ENCODE peak calls at places on chromosomes 16 and 17, in eight cellular contexts. One of them, this sample, is unnamed.
A peak's percentile ranks its signal among the peaks of the same experiment; 100 is the strongest.

GRCh38 chr17:2695961-2696760 is 15.4 kb downstream of the CLUH start:
- DNase-seq in heart left ventricle: peak; percentile 23
- DNase-seq in HCT116: no peak
- DNase-seq in spleen: peak; percentile 74
- DNase-seq in ovary: no peak
- DNase-seq in IMR-90: no peak
- DNase-seq in testis: peak; percentile 12
- DNase-seq in breast epithelium: no peak
- DNase-seq in this sample: peak; percentile 3

GRCh38 chr16:88534731-88535141 is 35.5 kb upstream of the ZC3H18 start:
- DNase-seq in heart left ventricle: peak; percentile 75
- DNase-seq in HCT116: peak; percentile 24
- DNase-seq in spleen: peak; percentile 90
- DNase-seq in ovary: peak; percentile 39
- DNase-seq in IMR-90: peak; percentile 29
- DNase-seq in testis: no peak
- DNase-seq in breast epithelium: no peak
- DNase-seq in this sample: peak; percentile 65

GRCh38 chr16:17104654-17105053 is 366.1 kb downstream of the XYLT1 start:
- DNase-seq in heart left ventricle: no peak
- DNase-seq in HCT116: no peak
- DNase-seq in spleen: no peak
- DNase-seq in ovary: no peak
- DNase-seq in IMR-90: no peak
- DNase-seq in testis: no peak
- DNase-seq in breast epithelium: no peak
- DNase-seq in this sample: no peak

GRCh38 chr17:18129041-18129502 is 20.5 kb downstream of the MYO15A start:
- DNase-seq in heart left ventricle: no peak
- DNase-seq in HCT116: no peak
- DNase-seq in spleen: no peak
- DNase-seq in ovary: no peak
- DNase-seq in IMR-90: peak; percentile 68
- DNase-seq in testis: peak; percentile 73
- DNase-seq in breast epithelium: peak; percentile 42
- DNase-seq in this sample: no peak

GRCh38 chr17:57913576-57914273 is 41.5 kb downstream of the CUEDC1 start:
- DNase-seq in heart left ventricle: no peak
- DNase-seq in HCT116: no peak
- DNase-seq in spleen: no peak
- DNase-seq in ovary: no peak
- DNase-seq in IMR-90: no peak
- DNase-seq in testis: no peak
- DNase-seq in breast epithelium: no peak
- DNase-seq in this sample: no peak

GRCh38 chr16:2512920-2513404 is 790 bp upstream of the ATP6V0C start:
- DNase-seq in heart left ventricle: no peak
- DNase-seq in HCT116: no peak
- DNase-seq in spleen: peak; percentile 86
- DNase-seq in ovary: no peak
- DNase-seq in IMR-90: no peak
- DNase-seq in testis: no peak
- DNase-seq in breast epithelium: no peak
- DNase-seq in this sample: no peak

GRCh38 chr17:63189930-63190329 is 223.9 kb downstream of the TANC2 start:
- DNase-seq in heart left ventricle: no peak
- DNase-seq in HCT116: no peak
- DNase-seq in spleen: no peak
- DNase-seq in ovary: no peak
- DNase-seq in IMR-90: no peak
- DNase-seq in testis: no peak
- DNase-seq in breast epithelium: no peak
- DNase-seq in this sample: no peak

GRCh38 chr17:39271546-39271945 is 45.8 kb upstream of the STAC2 start:
- DNase-seq in heart left ventricle: no peak
- DNase-seq in HCT116: no peak
- DNase-seq in spleen: no peak
- DNase-seq in ovary: no peak
- DNase-seq in IMR-90: peak; percentile 52
- DNase-seq in testis: peak; percentile 9
- DNase-seq in breast epithelium: no peak
- DNase-seq in this sample: no peak

GRCh38 chr17:31534223-31534888 is 142.9 kb downstream of the RAB11FIP4 start:
- DNase-seq in heart left ventricle: no peak
- DNase-seq in HCT116: no peak
- DNase-seq in spleen: peak; percentile 11
- DNase-seq in ovary: peak; percentile 60
- DNase-seq in IMR-90: peak; percentile 22
- DNase-seq in testis: no peak
- DNase-seq in breast epithelium: no peak
- DNase-seq in this sample: no peak

GRCh38 chr17:76912585-76912984 is 44.4 kb downstream of the MGAT5B start:
- DNase-seq in heart left ventricle: no peak
- DNase-seq in HCT116: no peak
- DNase-seq in spleen: no peak
- DNase-seq in ovary: no peak
- DNase-seq in IMR-90: no peak
- DNase-seq in testis: no peak
- DNase-seq in breast epithelium: no peak
- DNase-seq in this sample: no peak

GRCh38 chr17:29760279-29760721 is 137.6 kb upstream of the CORO6 start:
- DNase-seq in heart left ventricle: no peak
- DNase-seq in HCT116: no peak
- DNase-seq in spleen: no peak
- DNase-seq in ovary: no peak
- DNase-seq in IMR-90: peak; percentile 39
- DNase-seq in testis: no peak
- DNase-seq in breast epithelium: no peak
- DNase-seq in this sample: peak; percentile 29

GRCh38 chr16:9713151-9713550 is 469.1 kb downstream of the GRIN2A start:
- DNase-seq in heart left ventricle: no peak
- DNase-seq in HCT116: no peak
- DNase-seq in spleen: no peak
- DNase-seq in ovary: no peak
- DNase-seq in IMR-90: no peak
- DNase-seq in testis: no peak
- DNase-seq in breast epithelium: no peak
- DNase-seq in this sample: no peak

GRCh38 chr16:78727536-78727935 is 628.1 kb downstream of the WWOX start:
- DNase-seq in heart left ventricle: no peak
- DNase-seq in HCT116: no peak
- DNase-seq in spleen: no peak
- DNase-seq in ovary: no peak
- DNase-seq in IMR-90: no peak
- DNase-seq in testis: no peak
- DNase-seq in breast epithelium: no peak
- DNase-seq in this sample: no peak

GRCh38 chr17:2186937-2187336 is 116.6 kb downstream of the SMG6 start:
- DNase-seq in heart left ventricle: no peak
- DNase-seq in HCT116: no peak
- DNase-seq in spleen: no peak
- DNase-seq in ovary: no peak
- DNase-seq in IMR-90: no peak
- DNase-seq in testis: no peak
- DNase-seq in breast epithelium: no peak
- DNase-seq in this sample: no peak

GRCh38 chr17:15119928-15120327 is 145.2 kb downstream of the PMP22 start:
- DNase-seq in heart left ventricle: no peak
- DNase-seq in HCT116: no peak
- DNase-seq in spleen: no peak
- DNase-seq in ovary: no peak
- DNase-seq in IMR-90: no peak
- DNase-seq in testis: no peak
- DNase-seq in breast epithelium: no peak
- DNase-seq in this sample: no peak

GRCh38 chr17:13114601-13115024 is 96.8 kb upstream of the ELAC2 start:
- DNase-seq in heart left ventricle: peak; percentile 35
- DNase-seq in HCT116: peak; percentile 13
- DNase-seq in spleen: no peak
- DNase-seq in ovary: no peak
- DNase-seq in IMR-90: peak; percentile 28
- DNase-seq in testis: peak; percentile 56
- DNase-seq in breast epithelium: no peak
- DNase-seq in this sample: no peak

GRCh38 chr16:21186326-21186691 is 25.1 kb downstream of the ZP2 start:
- DNase-seq in heart left ventricle: no peak
- DNase-seq in HCT116: no peak
- DNase-seq in spleen: no peak
- DNase-seq in ovary: no peak
- DNase-seq in IMR-90: peak; percentile 23
- DNase-seq in testis: no peak
- DNase-seq in breast epithelium: no peak
- DNase-seq in this sample: no peak

GRCh38 chr17:75695830-75696271 is 25.4 kb upstream of the ITGB4 start:
- DNase-seq in heart left ventricle: peak; percentile 79
- DNase-seq in HCT116: no peak
- DNase-seq in spleen: no peak
- DNase-seq in ovary: no peak
- DNase-seq in IMR-90: no peak
- DNase-seq in testis: no peak
- DNase-seq in breast epithelium: peak; percentile 90
- DNase-seq in this sample: peak; percentile 74

GRCh38 chr16:28140788-28141618 is 70.8 kb downstream of the XPO6 start:
- DNase-seq in heart left ventricle: no peak
- DNase-seq in HCT116: no peak
- DNase-seq in spleen: no peak
- DNase-seq in ovary: no peak
- DNase-seq in IMR-90: no peak
- DNase-seq in testis: no peak
- DNase-seq in breast epithelium: peak; percentile 53
- DNase-seq in this sample: peak; percentile 37

GRCh38 chr16:81817789-81818304 is 38.8 kb downstream of the PLCG2 start:
- DNase-seq in heart left ventricle: no peak
- DNase-seq in HCT116: no peak
- DNase-seq in spleen: peak; percentile 88
- DNase-seq in ovary: no peak
- DNase-seq in IMR-90: no peak
- DNase-seq in testis: no peak
- DNase-seq in breast epithelium: no peak
- DNase-seq in this sample: peak; percentile 47

GRCh38 chr17:49616546-49617205 is 41.0 kb downstream of the NXPH3 start:
- DNase-seq in heart left ventricle: peak; percentile 86
- DNase-seq in HCT116: no peak
- DNase-seq in spleen: no peak
- DNase-seq in ovary: peak; percentile 73
- DNase-seq in IMR-90: no peak
- DNase-seq in testis: peak; percentile 38
- DNase-seq in breast epithelium: peak; percentile 58
- DNase-seq in this sample: peak; percentile 38

GRCh38 chr16:65782537-65783290 is 583.8 kb upstream of the CDH5 start:
- DNase-seq in heart left ventricle: no peak
- DNase-seq in HCT116: no peak
- DNase-seq in spleen: no peak
- DNase-seq in ovary: peak; percentile 14
- DNase-seq in IMR-90: peak; percentile 55
- DNase-seq in testis: no peak
- DNase-seq in breast epithelium: no peak
- DNase-seq in this sample: no peak

GRCh38 chr16:15055141-15056053 is 477 bp downstream of the NTAN1 start:
- DNase-seq in heart left ventricle: peak; percentile 71
- DNase-seq in HCT116: no peak
- DNase-seq in spleen: peak; percentile 96
- DNase-seq in ovary: peak; percentile 25
- DNase-seq in IMR-90: peak; percentile 23
- DNase-seq in testis: peak; percentile 52
- DNase-seq in breast epithelium: no peak
- DNase-seq in this sample: peak; percentile 69
- TF ChIP-seq CTCF in heart left ventricle: no peak
- TF ChIP-seq CTCF in HCT116: no peak
- TF ChIP-seq CTCF in spleen: no peak
- TF ChIP-seq CTCF in ovary: no peak
- TF ChIP-seq CTCF in IMR-90: peak; percentile 7
- TF ChIP-seq CTCF in testis: no peak
- TF ChIP-seq CTCF in breast epithelium: no peak
- TF ChIP-seq CTCF in this sample: no peak

GRCh38 chr16:720990-721764 is at the start of gene ANTKMT:
- DNase-seq in heart left ventricle: peak; percentile 86
- DNase-seq in HCT116: no peak
- DNase-seq in spleen: peak; percentile 96
- DNase-seq in ovary: peak; percentile 77
- DNase-seq in IMR-90: peak; percentile 64
- DNase-seq in testis: peak; percentile 88
- DNase-seq in breast epithelium: peak; percentile 76
- DNase-seq in this sample: peak; percentile 91
- TF ChIP-seq POLR2A in heart left ventricle: peak; percentile 85
- TF ChIP-seq POLR2A in HCT116: peak; percentile 90
- TF ChIP-seq POLR2A in spleen: no peak
- TF ChIP-seq POLR2A in ovary: peak; percentile 42
- TF ChIP-seq POLR2A in IMR-90: peak; percentile 10
- TF ChIP-seq POLR2A in testis: no peak
- TF ChIP-seq POLR2A in breast epithelium: no peak
- TF ChIP-seq POLR2A in this sample: no peak

GRCh38 chr16:56190903-56191806 is at the start of gene GNAO1:
- DNase-seq in heart left ventricle: peak; percentile 82
- DNase-seq in HCT116: no peak
- DNase-seq in spleen: peak; percentile 85
- DNase-seq in ovary: peak; percentile 71
- DNase-seq in IMR-90: peak; percentile 51
- DNase-seq in testis: peak; percentile 75
- DNase-seq in breast epithelium: no peak
- DNase-seq in this sample: peak; percentile 56
- H3K4me3 ChIP-seq in heart left ventricle: peak within 1 kb of the TSS; percentile 74
- H3K4me3 ChIP-seq in HCT116: no peak within 1 kb of the TSS
- H3K4me3 ChIP-seq in spleen: peak within 1 kb of the TSS; percentile 52
- H3K4me3 ChIP-seq in ovary: peak within 1 kb of the TSS; percentile 73
- H3K4me3 ChIP-seq in IMR-90: peak within 1 kb of the TSS; percentile 55
- H3K4me3 ChIP-seq in testis: peak within 1 kb of the TSS; percentile 76
- H3K4me3 ChIP-seq in breast epithelium: peak within 1 kb of the TSS; percentile 80
- H3K4me3 ChIP-seq in this sample: peak within 1 kb of the TSS; percentile 48

GRCh38 chr16:58307583-58308312 is 12.9 kb upstream of the PRSS54 start:
- DNase-seq in heart left ventricle: no peak
- DNase-seq in HCT116: no peak
- DNase-seq in spleen: no peak
- DNase-seq in ovary: no peak
- DNase-seq in IMR-90: no peak
- DNase-seq in testis: no peak
- DNase-seq in breast epithelium: no peak
- DNase-seq in this sample: no peak
- TF ChIP-seq CTCF in heart left ventricle: no peak
- TF ChIP-seq CTCF in HCT116: no peak
- TF ChIP-seq CTCF in spleen: no peak
- TF ChIP-seq CTCF in ovary: no peak
- TF ChIP-seq CTCF in IMR-90: no peak
- TF ChIP-seq CTCF in testis: no peak
- TF ChIP-seq CTCF in breast epithelium: no peak
- TF ChIP-seq CTCF in this sample: no peak

GRCh38 chr16:67530013-67530939 is 1.6 kb downstream of the RIPOR1 start:
- DNase-seq in heart left ventricle: peak; percentile 90
- DNase-seq in HCT116: no peak
- DNase-seq in spleen: peak; percentile 92
- DNase-seq in ovary: peak; percentile 80
- DNase-seq in IMR-90: peak; percentile 76
- DNase-seq in testis: peak; percentile 87
- DNase-seq in breast epithelium: peak; percentile 57
- DNase-seq in this sample: peak; percentile 76
- TF ChIP-seq POLR2A in heart left ventricle: peak; percentile 88
- TF ChIP-seq POLR2A in HCT116: no peak
- TF ChIP-seq POLR2A in spleen: peak; percentile 26
- TF ChIP-seq POLR2A in ovary: peak; percentile 74
- TF ChIP-seq POLR2A in IMR-90: peak; percentile 83
- TF ChIP-seq POLR2A in testis: peak; percentile 22
- TF ChIP-seq POLR2A in breast epithelium: no peak
- TF ChIP-seq POLR2A in this sample: peak; percentile 56